ENCODE peak calls at places on chromosome 6, in six cellular contexts. N is dermis blood vessel endothelial cell; E is activated naive CD8-positive, alpha-beta T cell treated with anti-CD3 and anti-CD28 coated beads, Interleukin-2, amount 50 U/mL, for 24 hours; B is choroid plexus epithelial cell; Z is T-cell; H is G401. S is an unnamed sample.

GRCh38 chr6:47473791-47474351 is 3.7 kb upstream of the CD2AP start:
- DNase-seq in B (no peak), H (no peak), E (no peak), Z (no peak), N (peak; percentile 80), S (no peak)

GRCh38 chr6:49523901-49524300 is 24.2 kb downstream of the GLYATL3 start:
- DNase-seq in B (no peak), H (no peak), E (no peak), N (no peak), Z (no peak), S (no peak)

GRCh38 chr6:137304020-137304780 is 85.0 kb upstream of the IFNGR1 start:
- DNase-seq in N (no peak), H (no peak), B (no peak), E (no peak), Z (no peak), S (no peak)

GRCh38 chr6:53032853-53033252 is 32.4 kb upstream of the FBXO9 start:
- DNase-seq in B (no peak), H (no peak), E (no peak), N (peak; percentile 48), Z (no peak), S (no peak)

GRCh38 chr6:11298651-11299420 is 66.4 kb upstream of the NEDD9 start:
- DNase-seq in B (peak; percentile 32), Z (no peak), H (no peak), N (peak; percentile 60), E (no peak), S (no peak)

GRCh38 chr6:142045380-142046270 is 87.1 kb upstream of the GJE1 start:
- DNase-seq in Z (no peak), H (no peak), B (peak; percentile 72), E (no peak), N (peak; percentile 30), S (no peak)

GRCh38 chr6:21987501-21987957 is 309.3 kb downstream of the PRL start:
- DNase-seq in B (peak; percentile 95), N (peak; percentile 95), Z (no peak), H (no peak), E (peak; percentile 16), S (no peak)

GRCh38 chr6:45450801-45451200 is 73.1 kb upstream of the SUPT3H start:
- DNase-seq in B (no peak), E (no peak), N (no peak), Z (no peak), H (no peak), S (no peak)

GRCh38 chr6:160160450-160160849 is 38.8 kb downstream of the SLC22A1 start:
- DNase-seq in B (peak; percentile 65), Z (no peak), H (no peak), N (no peak), E (no peak), S (no peak)